ENCODE peak calls at places on chromosomes 1 and 21, in seven cellular contexts. U, E, W, F, K, Z and P are unnamed samples.

GRCh38 chr1:23854568-23854967 is 13.5 kb downstream of the FUCA1 start:
- DNase-seq in U (no peak), E (no peak), W (no peak), F (no peak), K (no peak), Z (no peak), P (no peak)

GRCh38 chr1:63845346-63845745 is 71.5 kb downstream of the ROR1 start:
- DNase-seq in U (no peak), E (no peak), W (no peak), F (no peak), K (no peak), Z (no peak), P (no peak)

GRCh38 chr1:167707942-167708341 is 13.8 kb upstream of the MPZL1 start:
- DNase-seq in U (no peak), E (no peak), W (no peak), F (no peak), K (no peak), Z (no peak), P (no peak)

GRCh38 chr1:53361541-53361961 is 33.7 kb upstream of the LRP8 start:
- DNase-seq in U (no peak), E (peak; percentile 31), W (peak; percentile 65), F (peak; percentile 37), K (no peak), Z (peak; percentile 35), P (peak; percentile 41)

GRCh38 chr1:206738370-206739366 is 31.9 kb upstream of the IL19 start:
- DNase-seq in U (peak; percentile 39), E (no peak), W (no peak), F (no peak), K (no peak), Z (no peak), P (no peak)

GRCh38 chr1:69929278-69930057 is 275.9 kb downstream of the LRRC40 start:
- DNase-seq in U (peak; percentile 48), E (no peak), W (no peak), F (no peak), K (no peak), Z (no peak), P (no peak)

GRCh38 chr1:167076136-167076710 is 14.0 kb downstream of the GPA33 start:
- DNase-seq in U (no peak), E (no peak), W (no peak), F (no peak), K (no peak), Z (no peak), P (no peak)

GRCh38 chr1:29398431-29398830 is 162.1 kb downstream of the PTPRU start:
- DNase-seq in U (peak; percentile 20), E (no peak), W (peak; percentile 22), F (no peak), K (no peak), Z (no peak), P (no peak)

GRCh38 chr1:152533327-152533938 is 19.2 kb downstream of the CRCT1 start:
- DNase-seq in U (no peak), E (no peak), W (no peak), F (peak; percentile 52), K (no peak), Z (no peak), P (no peak)

GRCh38 chr1:235883261-235883927 is 16.7 kb upstream of the LYST start:
- DNase-seq in U (peak; percentile 96), E (peak; percentile 94), W (peak; percentile 93), F (peak; percentile 94), K (peak; percentile 85), Z (no peak), P (peak; percentile 93)

GRCh38 chr21:18249542-18250152 is 5.0 kb downstream of the CHODL start:
- DNase-seq in U (no peak), E (no peak), W (no peak), F (no peak), K (no peak), Z (no peak), P (no peak)

GRCh38 chr1:179187708-179188471 is 41.6 kb downstream of the ABL2 start:
- DNase-seq in U (no peak), E (no peak), W (no peak), F (no peak), K (no peak), Z (no peak), P (no peak)

DNA sequence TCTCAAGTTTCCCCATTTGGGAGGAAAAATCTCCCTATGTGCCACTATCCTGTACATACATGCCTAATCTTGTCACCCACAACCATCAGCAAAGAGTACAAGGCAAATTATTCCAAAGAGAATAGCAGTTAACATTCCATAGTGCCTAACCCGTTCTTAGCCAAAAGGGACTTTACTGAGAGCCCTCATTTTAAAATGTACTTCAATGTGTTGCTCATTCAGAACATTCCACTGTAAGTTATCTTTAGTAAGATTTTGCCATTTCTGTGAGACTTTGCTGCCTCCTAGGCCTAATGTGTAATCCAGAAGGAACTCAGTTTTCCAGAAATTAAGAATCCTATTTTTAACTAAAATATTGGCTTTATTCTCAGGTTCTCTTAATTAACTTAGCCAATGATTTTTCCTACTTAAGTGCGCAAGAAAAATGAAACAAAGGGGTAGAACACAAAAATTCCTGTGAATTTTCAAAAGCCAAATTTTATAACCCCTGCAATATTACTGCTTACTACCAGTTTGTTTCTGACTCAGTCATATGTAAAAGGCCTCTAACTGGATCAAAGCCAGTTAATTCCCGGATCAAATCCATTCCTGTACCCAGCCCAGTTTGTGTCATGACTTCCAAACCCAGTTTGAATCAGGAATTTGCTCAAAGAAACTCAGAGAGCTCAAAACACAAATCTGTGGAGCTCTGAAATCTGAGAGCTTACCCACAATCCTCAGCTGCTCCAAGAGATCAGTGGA is 11.4 kb upstream of the MRPL55 start:
- DNase-seq in U (no peak), E (no peak), W (no peak), F (no peak), K (no peak), Z (no peak), P (no peak)
- H3K27ac ChIP-seq in U (no peak overlapping the region), E (no peak overlapping the region), W (no peak overlapping the region), F (no peak overlapping the region), K (no peak overlapping the region), Z (peak overlapping the region; percentile 0), P (no peak overlapping the region)

GRCh38 chr1:85580046-85580411 is 532 bp upstream of the CCN1 start:
- DNase-seq in U (peak; percentile 66), E (no peak), W (no peak), F (no peak), K (peak; percentile 61), Z (no peak), P (peak; percentile 77)

GRCh38 chr1:85583355-85584263 is 3.0 kb downstream of the CCN1 start:
- DNase-seq in U (no peak), E (no peak), W (no peak), F (no peak), K (no peak), Z (no peak), P (no peak)

GRCh38 chr1:85581138-85581801 is 709 bp downstream of the CCN1 start:
- DNase-seq in U (peak; percentile 94), E (peak; percentile 92), W (peak; percentile 88), F (peak; percentile 84), K (peak; percentile 79), Z (peak; percentile 85), P (peak; percentile 92)

GRCh38 chr1:85582687-85583354 is 2.3 kb downstream of the CCN1 start:
- DNase-seq in U (peak; percentile 55), E (no peak), W (no peak), F (no peak), K (no peak), Z (no peak), P (no peak)

GRCh38 chr1:85581802-85582686 is 1.5 kb downstream of the CCN1 start:
- DNase-seq in U (peak; percentile 81), E (peak; percentile 63), W (no peak), F (no peak), K (peak; percentile 66), Z (no peak), P (peak; percentile 79)
- TF ChIP-seq CTCF in U (peak; percentile 42), E (peak; percentile 17), W (peak; percentile 36), F (no peak), K (peak; percentile 55), Z (no peak), P (peak; percentile 30)

GRCh38 chr1:8412183-8412831 is 94.4 kb downstream of the SLC45A1 start:
- DNase-seq in U (peak; percentile 83), E (no peak), W (no peak), F (no peak), K (peak; percentile 82), Z (no peak), P (peak; percentile 90)
- H3K27ac ChIP-seq in U (peak overlapping the region; percentile 73), E (peak overlapping the region; percentile 71), W (peak overlapping the region; percentile 62), F (peak overlapping the region; percentile 27), K (peak overlapping the region; percentile 95), Z (peak overlapping the region; percentile 16), P (peak overlapping the region; percentile 100)

DNA sequence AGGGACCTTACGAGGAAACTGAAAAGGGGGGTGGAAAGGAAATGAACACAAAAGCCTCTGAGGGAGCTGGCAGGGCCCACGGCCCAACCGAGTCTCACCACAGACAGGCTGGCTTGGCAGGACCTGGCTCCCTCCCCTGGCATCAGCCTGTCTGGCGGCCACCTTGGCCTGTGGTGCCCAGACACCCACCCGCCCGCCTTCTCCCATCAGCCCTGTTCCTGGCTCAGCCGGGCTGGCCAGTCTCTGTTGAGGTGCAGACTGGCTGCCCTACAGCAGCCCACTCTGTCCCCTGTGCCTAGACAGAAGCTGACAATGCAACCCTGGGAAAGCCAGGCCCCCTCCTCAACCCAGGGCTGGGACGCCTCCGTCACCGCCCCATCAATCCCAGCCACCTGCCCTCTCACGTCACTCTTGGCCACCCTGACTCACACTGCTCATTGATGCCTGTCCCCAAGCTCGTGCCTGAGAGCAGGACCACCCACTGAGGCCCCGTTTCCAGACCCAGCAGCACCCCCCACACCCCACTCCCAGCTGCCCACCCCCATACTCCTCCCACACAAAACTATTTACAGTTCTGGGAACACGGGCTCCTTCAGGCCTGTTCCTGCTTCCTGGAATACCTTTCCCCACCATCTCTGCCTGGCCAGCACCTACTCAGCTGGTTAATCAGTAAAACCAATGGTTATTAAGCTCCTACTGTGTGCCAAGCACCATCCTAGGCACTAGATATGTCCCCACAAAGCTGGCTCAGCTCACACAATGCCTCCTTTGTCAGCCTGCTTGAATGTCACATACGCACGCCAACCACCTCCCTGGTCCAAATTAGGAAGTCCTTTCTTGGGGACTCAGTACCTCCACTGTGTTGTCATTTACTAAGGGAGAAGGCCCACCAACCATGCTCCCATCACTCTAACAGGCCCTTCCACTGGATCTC is 22.7 kb downstream of the SDC3 start:
- DNase-seq in U (peak; percentile 39), E (no peak), W (no peak), F (no peak), K (no peak), Z (no peak), P (no peak)
- TF ChIP-seq CTCF in U (no peak), E (no peak), W (no peak), F (no peak), K (no peak), Z (no peak), P (no peak)

GRCh38 chr1:247331172-247331525 is 518 bp downstream of the ZNF496 start:
- DNase-seq in U (peak; percentile 63), E (peak; percentile 91), W (peak; percentile 85), F (peak; percentile 73), K (peak; percentile 82), Z (peak; percentile 92), P (peak; percentile 86)
- H3K27ac ChIP-seq in U (peak overlapping the region; percentile 80), E (peak overlapping the region; percentile 83), W (peak overlapping the region; percentile 67), F (peak overlapping the region; percentile 66), K (peak overlapping the region; percentile 95), Z (peak overlapping the region; percentile 90), P (peak overlapping the region; percentile 97)

DNA sequence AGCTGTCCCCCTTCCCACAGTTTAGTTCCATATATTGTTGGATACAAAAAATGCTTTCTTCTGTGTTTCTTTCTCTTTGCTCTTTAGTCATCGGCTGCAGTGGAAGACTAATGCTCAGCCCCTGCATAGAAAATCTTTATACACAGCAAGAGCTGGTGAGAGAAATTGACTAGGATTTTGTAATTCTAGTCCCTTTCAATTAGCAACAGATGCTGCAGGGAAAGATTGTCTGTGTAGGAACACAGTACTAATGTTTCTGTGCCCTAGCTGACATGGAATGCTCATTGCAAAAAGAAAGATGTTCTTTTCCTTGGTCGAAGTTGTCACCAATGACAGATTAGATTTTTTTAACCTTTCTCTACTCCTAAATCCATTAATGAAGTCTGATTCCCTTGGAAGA is 201.0 kb downstream of the RPS6KC1 start:
- DNase-seq in U (no peak), E (no peak), W (no peak), F (no peak), K (no peak), Z (no peak), P (no peak)
- TF ChIP-seq CTCF in U (no peak), E (no peak), W (no peak), F (no peak), K (no peak), Z (no peak), P (no peak)